ENCODE peak calls at places on chromosomes 2 and 18, in six cellular contexts. V is posterior cingulate gyrus, B is adrenal gland, C is GM12865, M is epithelial cell of prostate, I is GM20000. G is an unnamed sample.
A peak's percentile ranks its signal among the peaks of the same experiment; 100 is the strongest.

GRCh38 chr2:240991378-240992263 is 6.8 kb upstream of the SNED1 start:
- DNase-seq in C (no peak), M (peak; percentile 64), V (peak; percentile 66), B (peak; percentile 97), I (no peak), G (no peak)

GRCh38 chr2:12107849-12108420 is 361.5 kb downstream of the LPIN1 start:
- DNase-seq in C (no peak), V (no peak), I (no peak), M (no peak), B (no peak), G (no peak)

GRCh38 chr2:124778076-124778475 is 753.0 kb downstream of the CNTNAP5 start:
- DNase-seq in C (peak; percentile 44), M (no peak), V (no peak), I (no peak), B (no peak), G (no peak)

GRCh38 chr2:9629222-9630000 is 1.4 kb downstream of the YWHAQ start:
- DNase-seq in B (peak; percentile 59), C (peak; percentile 24), V (no peak), I (no peak), M (no peak), G (no peak)

GRCh38 chr2:46098606-46099005 is 198.6 kb upstream of the EPAS1 start:
- DNase-seq in C (peak; percentile 12), M (peak; percentile 52), B (no peak), V (no peak), I (no peak), G (no peak)

GRCh38 chr18:3256693-3257626 is 5.0 kb upstream of the MYL12B start:
- DNase-seq in V (no peak), C (peak; percentile 35), B (no peak), M (peak; percentile 70), I (peak; percentile 44), G (no peak)

GRCh38 chr2:137228566-137228965 is 463.2 kb downstream of the THSD7B start:
- DNase-seq in V (no peak), B (peak; percentile 7), I (no peak), C (no peak), M (no peak), G (no peak)

GRCh38 chr18:62897153-62897552 is 181.8 kb downstream of the PHLPP1 start:
- DNase-seq in M (peak; percentile 12), I (no peak), C (no peak), V (no peak), B (no peak), G (no peak)

GRCh38 chr2:19673213-19673791 is 228.5 kb downstream of the TTC32 start:
- DNase-seq in I (no peak), C (no peak), M (no peak), B (no peak), V (no peak), G (no peak)

GRCh38 chr2:180203972-180204371 is 196.9 kb upstream of the CWC22 start:
- DNase-seq in M (peak; percentile 64), B (no peak), V (no peak), I (no peak), C (no peak), G (no peak)

GRCh38 chr2:150681120-150681796 is 193.8 kb upstream of the RND3 start:
- DNase-seq in V (no peak), B (peak; percentile 60), M (peak; percentile 73), I (no peak), C (no peak), G (no peak)

GRCh38 chr18:9719421-9719981 is 11.4 kb downstream of the RAB31 start:
- DNase-seq in M (no peak), B (peak; percentile 73), C (no peak), I (no peak), V (no peak), G (no peak)

GRCh38 chr2:160228141-160228963 is 28.3 kb upstream of the ITGB6 start:
- DNase-seq in I (no peak), V (no peak), C (no peak), M (no peak), B (no peak), G (no peak)

GRCh38 chr2:2580341-2580740 is 249.3 kb upstream of the MYT1L start:
- DNase-seq in B (no peak), C (no peak), V (no peak), I (no peak), M (no peak), G (no peak)

GRCh38 chr2:119008108-119008507 is 66.1 kb downstream of the MARCO start:
- DNase-seq in I (no peak), B (no peak), V (no peak), M (no peak), C (no peak), G (no peak)

G was measured in GM10248.